ENCODE peak calls at places on chromosomes 5 and 9, in seven cellular contexts. V, D, P, Q, R, Z and O are unnamed samples.

GRCh38 chr9:87562062-87562461 is 64.4 kb downstream of the DAPK1 start:
- DNase-seq in R (no peak), P (no peak), V (no peak), D (no peak), Q (no peak), Z (no peak), O (no peak)

GRCh38 chr9:120701248-120701647 is 13.0 kb downstream of the MEGF9 start:
- DNase-seq in Z (no peak), Q (no peak), R (no peak), P (no peak), D (no peak), V (no peak), O (no peak)

GRCh38 chr9:131178382-131178781 is 53.0 kb downstream of the NUP214 start:
- DNase-seq in Q (peak; percentile 82), D (peak; percentile 63), Z (peak; percentile 83), R (peak; percentile 67), V (peak; percentile 65), P (peak; percentile 87), O (peak; percentile 77)

GRCh38 chr5:37208883-37209808 is 40.0 kb downstream of the CPLANE1 start:
- DNase-seq in Z (no peak), P (peak; percentile 33), V (no peak), D (no peak), R (no peak), Q (peak; percentile 68), O (peak; percentile 58)

GRCh38 chr5:136729901-136730355 is 364.6 kb upstream of the TRPC7 start:
- DNase-seq in V (no peak), P (no peak), D (no peak), Z (peak; percentile 12), R (peak; percentile 75), Q (no peak), O (peak; percentile 65)

GRCh38 chr9:88481933-88482332 is 53.0 kb upstream of the NXNL2 start:
- DNase-seq in Z (no peak), P (no peak), V (no peak), R (peak; percentile 19), Q (no peak), D (no peak), O (no peak)

GRCh38 chr9:83270116-83270515 is 207.2 kb upstream of the RASEF start:
- DNase-seq in V (no peak), P (no peak), D (no peak), R (no peak), Q (no peak), Z (no peak), O (no peak)

GRCh38 chr9:82031538-82032280 is 43.1 kb downstream of the SPATA31D1 start:
- DNase-seq in R (peak; percentile 23), Q (peak; percentile 68), V (no peak), Z (no peak), D (no peak), P (no peak), O (peak; percentile 0)

GRCh38 chr9:2701070-2701469 is 16.2 kb upstream of the KCNV2 start:
- DNase-seq in D (no peak), P (peak; percentile 28), V (no peak), R (no peak), Z (no peak), Q (no peak), O (no peak)

GRCh38 chr5:113682497-113683136 is 169.1 kb downstream of the YTHDC2 start:
- DNase-seq in P (peak; percentile 52), D (no peak), V (no peak), R (peak; percentile 3), Q (no peak), Z (no peak), O (peak; percentile 32)

GRCh38 chr9:137297966-137298365 is 4.1 kb downstream of the NRARP start:
- DNase-seq in D (no peak), R (no peak), V (no peak), Z (no peak), Q (no peak), P (no peak), O (no peak)

GRCh38 chr5:132017316-132017715 is 5.9 kb upstream of the ACSL6 start:
- DNase-seq in Q (no peak), P (no peak), V (no peak), Z (no peak), R (no peak), D (no peak), O (peak; percentile 33)

GRCh38 chr9:135506327-135507103 is 6.0 kb downstream of the MRPS2 start:
- DNase-seq in D (no peak), Z (peak; percentile 44), Q (no peak), P (peak; percentile 39), R (no peak), V (no peak), O (no peak)

GRCh38 chr5:145495741-145496140 is 339.4 kb downstream of the PRELID2 start:
- DNase-seq in Z (no peak), V (no peak), P (no peak), R (peak; percentile 41), D (peak; percentile 53), Q (no peak), O (peak; percentile 61)

GRCh38 chr5:64869419-64869818 is 100.7 kb downstream of the CWC27 start:
- DNase-seq in Q (no peak), Z (no peak), V (no peak), P (peak; percentile 21), R (peak; percentile 2), D (no peak), O (peak; percentile 58)

GRCh38 chr5:176365663-176366574 is 632 bp downstream of the ARL10 start:
- DNase-seq in Q (peak; percentile 73), R (no peak), P (peak; percentile 83), V (peak; percentile 39), Z (peak; percentile 96), D (no peak), O (peak; percentile 43)

GRCh38 chr9:118449554-118449953 is 745.4 kb downstream of the TLR4 start:
- DNase-seq in Q (no peak), V (no peak), P (no peak), Z (no peak), D (no peak), R (no peak), O (no peak)

GRCh38 chr5:134969166-134969565 is 1.5 kb downstream of the CATSPER3 start:
- DNase-seq in P (no peak), Q (no peak), D (no peak), V (no peak), Z (peak; percentile 29), R (no peak), O (no peak)

GRCh38 chr5:68290260-68290674 is 74.7 kb downstream of the PIK3R1 start:
- DNase-seq in P (no peak), V (peak; percentile 48), Z (peak; percentile 60), Q (no peak), D (peak; percentile 52), R (no peak), O (peak; percentile 68)

GRCh38 chr5:103444333-103445038 is 118.1 kb downstream of the NUDT12 start:
- DNase-seq in Q (no peak), D (peak; percentile 34), R (no peak), P (no peak), Z (peak; percentile 20), V (no peak), O (no peak)

GRCh38 chr9:79572032-79572890 is 496 bp downstream of the TLE4 start:
- DNase-seq in P (peak; percentile 63), Z (peak; percentile 62), R (peak; percentile 33), Q (peak; percentile 80), D (peak; percentile 59), V (peak; percentile 30), O (peak; percentile 51)

GRCh38 chr9:38447703-38448102 is 23.4 kb upstream of the IGFBPL1 start:
- DNase-seq in R (no peak), V (no peak), Z (no peak), Q (no peak), D (no peak), P (no peak), O (no peak)

GRCh38 chr5:125412051-125412560 is 665.7 kb upstream of the ZNF608 start:
- DNase-seq in R (no peak), P (peak; percentile 61), Q (no peak), D (no peak), V (peak; percentile 45), Z (no peak), O (peak; percentile 12)
- TF ChIP-seq CTCF in R (no peak), P (no peak), Q (no peak), D (no peak), V (no peak), Z (no peak), O (no peak)

DNA sequence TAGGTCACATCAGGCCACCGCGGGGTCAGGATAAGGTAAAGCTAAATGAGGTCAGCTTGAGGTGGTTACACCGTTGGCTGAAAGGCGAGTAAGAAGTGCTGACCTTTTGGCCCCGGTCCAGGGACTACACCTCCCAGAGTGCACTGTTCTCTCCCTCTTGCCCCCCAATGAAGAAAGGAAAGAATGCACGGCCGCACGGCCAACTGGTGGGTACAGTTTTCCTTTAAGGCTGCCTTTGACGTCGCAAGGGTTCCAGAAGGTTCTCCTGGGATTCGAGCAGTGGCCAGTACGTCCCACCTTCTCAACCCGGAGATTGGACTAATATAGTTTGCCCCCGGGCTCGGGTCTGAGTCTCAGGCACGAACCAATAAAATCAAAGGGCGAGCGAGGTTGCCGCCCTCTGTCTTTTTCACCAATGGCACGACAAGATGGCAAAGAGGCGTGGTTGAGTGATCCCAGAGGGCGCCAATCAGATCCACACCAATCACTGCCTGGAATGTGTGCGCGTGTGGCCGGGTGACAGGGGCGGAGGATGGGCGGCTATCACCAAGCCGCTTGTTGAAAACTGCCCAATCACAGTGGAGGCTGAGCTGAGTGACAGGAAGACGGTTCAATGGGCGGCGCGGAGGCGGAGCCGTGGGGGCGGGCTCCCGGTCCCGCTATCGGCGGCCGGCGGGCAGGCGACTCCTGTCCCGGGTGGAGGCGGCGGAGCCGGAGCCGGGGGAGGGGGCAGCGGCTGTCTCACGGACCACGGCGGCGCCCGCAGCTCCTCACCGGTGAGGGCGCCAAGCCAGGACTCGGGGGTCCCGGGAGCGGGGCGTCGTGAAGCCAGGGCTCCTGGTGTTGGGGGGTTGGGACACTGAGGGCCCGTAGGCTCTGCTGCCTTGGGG is at the start of gene DNAJB5:
- DNase-seq in D (peak; percentile 99), P (peak; percentile 99), Q (peak; percentile 99), R (peak; percentile 99), Z (peak; percentile 96), V (peak; percentile 99), O (peak; percentile 100)
- H3K4me1 ChIP-seq in D (peaks cover 52% of the 10 kb centered on the region), P (peaks cover 49% of the 10 kb centered on the region), Q (peaks cover 22% of the 10 kb centered on the region), R (peaks cover 38% of the 10 kb centered on the region), Z (peaks cover 28% of the 10 kb centered on the region), V (no peaks in the 10 kb centered on the region), O (peaks cover 61% of the 10 kb centered on the region)

GRCh38 chr5:158648631-158649030 is 451.1 kb downstream of the EBF1 start:
- DNase-seq in D (no peak), Z (no peak), R (no peak), P (no peak), V (no peak), Q (no peak), O (no peak)
- TF ChIP-seq CTCF in D (no peak), Z (no peak), R (no peak), P (no peak), V (no peak), Q (no peak), O (no peak)

GRCh38 chr9:392103-392502 is 177.4 kb downstream of the DOCK8 start:
- DNase-seq in Z (no peak), V (no peak), Q (no peak), R (no peak), D (no peak), P (no peak), O (no peak)

GRCh38 chr9:401223-401622 is 186.6 kb downstream of the DOCK8 start:
- DNase-seq in Z (no peak), V (no peak), D (no peak), Q (no peak), P (no peak), R (no peak), O (peak; percentile 2)

GRCh38 chr9:394347-395052 is 179.8 kb downstream of the DOCK8 start:
- DNase-seq in P (no peak), R (no peak), V (no peak), D (no peak), Z (no peak), Q (no peak), O (no peak)

GRCh38 chr9:396397-396796 is 181.7 kb downstream of the DOCK8 start:
- DNase-seq in P (no peak), R (no peak), Q (no peak), D (no peak), V (no peak), Z (no peak), O (no peak)

GRCh38 chr9:398085-398484 is 183.4 kb downstream of the DOCK8 start:
- DNase-seq in R (no peak), P (no peak), Z (no peak), V (no peak), D (no peak), Q (no peak), O (no peak)
- H3K4me1 ChIP-seq in R (no peaks in the 10 kb centered on the region), P (no peaks in the 10 kb centered on the region), Z (no peaks in the 10 kb centered on the region), V (no peaks in the 10 kb centered on the region), D (no peaks in the 10 kb centered on the region), Q (no peaks in the 10 kb centered on the region), O (no peaks in the 10 kb centered on the region)